ENCODE peak calls at places on chromosomes 11 and 22, in six cellular contexts. E is adrenal gland, W is lower leg skin, Y is transverse colon, Q is ovary, I is IMR-90. L is an unnamed sample.

GRCh38 chr22:48104102-48104738 is 1341.8 kb downstream of the TBC1D22A start:
- DNase-seq in E (peak; percentile 28), W (no peak), Y (no peak), Q (no peak), I (no peak), L (no peak)

GRCh38 chr22:35821654-35822053 is 104.0 kb downstream of the APOL5 start:
- DNase-seq in E (no peak), W (no peak), Y (no peak), Q (no peak), I (no peak), L (no peak)

GRCh38 chr11:103699216-103699615 is 337.2 kb upstream of the DDI1 start:
- DNase-seq in E (no peak), W (no peak), Y (no peak), Q (no peak), I (no peak), L (no peak)

GRCh38 chr11:22711880-22712279 is 45.5 kb downstream of the GAS2 start:
- DNase-seq in E (peak; percentile 52), W (no peak), Y (peak; percentile 45), Q (no peak), I (no peak), L (no peak)

GRCh38 chr22:30605449-30606110 is 1.4 kb upstream of the TCN2 start:
- DNase-seq in E (peak; percentile 77), W (peak; percentile 43), Y (peak; percentile 78), Q (no peak), I (peak; percentile 25), L (peak; percentile 21)

GRCh38 chr11:3840870-3841425 is at the start of gene RHOG:
- DNase-seq in E (peak; percentile 87), W (peak; percentile 72), Y (peak; percentile 88), Q (peak; percentile 87), I (peak; percentile 76), L (peak; percentile 71)

GRCh38 chr11:131977231-131977630 is 606.8 kb downstream of the NTM start:
- DNase-seq in E (no peak), W (no peak), Y (no peak), Q (no peak), I (peak; percentile 43), L (no peak)

GRCh38 chr11:68839953-68840641 is 1.6 kb downstream of the CPT1A start:
- DNase-seq in E (peak; percentile 63), W (no peak), Y (peak; percentile 56), Q (no peak), I (peak; percentile 20), L (no peak)

GRCh38 chr11:95793111-95793510 is 2.8 kb downstream of the CEP57 start:
- DNase-seq in E (no peak), W (no peak), Y (no peak), Q (no peak), I (no peak), L (no peak)

GRCh38 chr11:34407121-34407813 is 31.5 kb upstream of the CAT start:
- DNase-seq in E (no peak), W (peak; percentile 68), Y (no peak), Q (no peak), I (no peak), L (peak; percentile 85)

GRCh38 chr11:8071616-8072581 is 9.1 kb upstream of the TUB start:
- DNase-seq in E (peak; percentile 46), W (no peak), Y (no peak), Q (no peak), I (no peak), L (no peak)

GRCh38 chr11:47161890-47162289 is 14.8 kb downstream of the ARFGAP2 start:
- DNase-seq in E (no peak), W (no peak), Y (no peak), Q (no peak), I (peak; percentile 45), L (no peak)

GRCh38 chr11:47164321-47164720 is 12.4 kb downstream of the ARFGAP2 start:
- DNase-seq in E (no peak), W (no peak), Y (no peak), Q (no peak), I (no peak), L (no peak)

GRCh38 chr11:47162426-47162825 is 14.3 kb downstream of the ARFGAP2 start:
- DNase-seq in E (no peak), W (no peak), Y (no peak), Q (no peak), I (no peak), L (no peak)

GRCh38 chr11:47163898-47164297 is 12.8 kb downstream of the ARFGAP2 start:
- DNase-seq in E (no peak), W (no peak), Y (no peak), Q (no peak), I (no peak), L (no peak)

GRCh38 chr11:47163198-47163597 is 13.5 kb downstream of the ARFGAP2 start:
- DNase-seq in E (no peak), W (no peak), Y (no peak), Q (no peak), I (no peak), L (no peak)
- TF ChIP-seq POLR2A in E (no peak), W (no peak), Y (no peak), Q (no peak), I (no peak), L (no peak)

GRCh38 chr22:41448189-41448808 is 1.7 kb upstream of the TOB2 start:
- DNase-seq in E (peak; percentile 99), W (peak; percentile 98), Y (peak; percentile 95), Q (peak; percentile 91), I (peak; percentile 99), L (peak; percentile 96)
- TF ChIP-seq POLR2A in E (peak; percentile 89), W (no peak), Y (peak; percentile 89), Q (peak; percentile 73), I (no peak), L (peak; percentile 94)

GRCh38 chr11:114264381-114264780 is 31.8 kb upstream of the NNMT start:
- DNase-seq in E (peak; percentile 46), W (no peak), Y (no peak), Q (no peak), I (no peak), L (no peak)

GRCh38 chr11:114261791-114262190 is 34.4 kb upstream of the NNMT start:
- DNase-seq in E (no peak), W (no peak), Y (no peak), Q (no peak), I (no peak), L (no peak)

GRCh38 chr11:114263510-114264170 is 32.6 kb upstream of the NNMT start:
- DNase-seq in E (peak; percentile 51), W (no peak), Y (no peak), Q (no peak), I (no peak), L (no peak)

GRCh38 chr11:114265084-114265878 is 30.9 kb upstream of the NNMT start:
- DNase-seq in E (peak; percentile 35), W (no peak), Y (no peak), Q (no peak), I (no peak), L (no peak)

GRCh38 chr11:114262681-114263509 is 33.3 kb upstream of the NNMT start:
- DNase-seq in E (peak; percentile 82), W (no peak), Y (no peak), Q (no peak), I (peak; percentile 54), L (no peak)
- TF ChIP-seq POLR2A in E (no peak), W (no peak), Y (no peak), Q (no peak), I (no peak), L (no peak)

GRCh38 chr22:46993626-46994025 is 231.2 kb downstream of the TBC1D22A start:
- DNase-seq in E (no peak), W (no peak), Y (no peak), Q (peak; percentile 69), I (no peak), L (peak; percentile 31)
- TF ChIP-seq POLR2A in E (no peak), W (no peak), Y (no peak), Q (no peak), I (no peak), L (no peak)

DNA sequence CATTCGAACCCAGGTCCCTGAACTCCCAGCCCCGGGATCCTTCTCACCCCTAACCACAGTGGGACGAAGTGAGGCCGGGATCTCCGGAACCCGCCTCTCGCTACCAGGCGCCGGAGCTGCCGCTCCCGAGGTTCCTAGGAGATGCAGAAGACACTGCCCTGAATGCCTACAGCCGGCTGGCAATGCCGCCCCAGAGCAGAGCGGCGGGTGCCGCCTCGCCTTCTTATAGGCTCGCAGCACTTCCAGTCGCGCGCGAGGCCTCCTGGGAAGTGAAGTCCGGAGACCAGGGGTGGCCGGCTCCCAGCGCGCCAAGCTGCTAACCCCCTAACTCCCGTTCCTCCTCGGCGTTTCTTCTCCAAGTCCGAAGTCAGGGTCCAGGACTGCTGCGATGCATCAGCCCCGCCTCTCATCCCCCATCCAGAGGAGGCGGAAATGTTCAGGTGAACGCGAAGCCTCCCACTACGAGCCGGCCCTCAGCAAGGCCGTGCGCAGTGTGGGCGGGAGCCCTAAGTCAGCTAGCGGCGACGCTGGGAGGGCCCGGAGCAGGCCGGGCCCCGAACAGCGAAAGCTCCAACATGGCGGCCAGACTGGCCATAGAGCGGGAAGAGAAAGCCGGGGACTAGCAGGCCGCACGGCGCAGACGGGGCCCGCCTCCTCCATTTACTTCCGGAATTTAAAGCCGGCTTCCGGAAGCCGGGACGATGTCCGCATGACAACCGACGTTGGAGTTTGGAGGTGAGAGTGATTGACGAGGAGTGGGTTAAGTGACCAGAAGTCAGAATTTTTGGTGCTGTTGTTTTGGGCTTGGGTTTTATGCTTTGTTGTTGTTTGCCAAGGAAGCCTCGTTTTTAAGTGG is at the start of the genes CYB561A3 and TMEM138:
- DNase-seq in E (peak; percentile 96), W (peak; percentile 89), Y (peak; percentile 93), Q (peak; percentile 88), I (peak; percentile 92), L (peak; percentile 94)
- TF ChIP-seq POLR2A in E (peak; percentile 97), W (no peak), Y (peak; percentile 98), Q (peak; percentile 54), I (peak; percentile 88), L (peak; percentile 83)

GRCh38 chr22:20110359-20110985 is 5.4 kb upstream of the RANBP1 start:
- DNase-seq in E (no peak), W (no peak), Y (no peak), Q (no peak), I (no peak), L (no peak)
- TF ChIP-seq POLR2A in E (no peak), W (no peak), Y (no peak), Q (no peak), I (no peak), L (no peak)

DNA sequence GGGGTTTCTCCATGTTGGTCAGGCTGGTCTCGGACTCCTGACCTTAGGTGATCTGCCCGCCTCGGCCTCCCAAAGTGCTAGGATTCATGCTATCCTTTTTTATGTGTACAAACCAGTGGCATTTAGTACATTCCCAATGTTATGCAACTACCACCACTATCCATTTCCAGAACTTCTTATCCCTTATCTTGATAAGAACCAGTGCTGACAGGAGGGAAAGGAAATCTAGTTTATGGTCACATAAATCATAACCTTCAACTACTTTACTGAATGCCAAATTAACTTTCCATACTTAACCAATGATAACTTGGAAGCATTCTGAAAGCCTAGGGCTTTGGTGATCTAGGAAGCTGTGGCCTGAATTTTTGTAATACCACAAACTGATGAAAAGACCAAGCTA is 170.4 kb downstream of the SWAP70 start:
- DNase-seq in E (no peak), W (no peak), Y (no peak), Q (no peak), I (no peak), L (no peak)
- TF ChIP-seq POLR2A in E (no peak), W (no peak), Y (no peak), Q (no peak), I (no peak), L (no peak)

L was measured in prostate gland.